ENCODE peak calls at places on chromosomes 13 and 19, in four cellular contexts. X, O, N and B are unnamed samples.

GRCh38 chr19:33482486-33482885 is 39.1 kb downstream of the PEPD start:
- DNase-seq in N (no peak), X (no peak), O (no peak), B (no peak)

GRCh38 chr19:7138402-7138801 is 68.9 kb downstream of the ZNF557 start:
- DNase-seq in N (no peak), X (no peak), O (no peak), B (no peak)

GRCh38 chr19:15185188-15185587 is 15.6 kb downstream of the NOTCH3 start:
- DNase-seq in N (no peak), O (no peak), X (no peak), B (no peak)

GRCh38 chr13:53007872-53008271 is 20.7 kb upstream of the OLFM4 start:
- DNase-seq in X (no peak), N (no peak), O (no peak), B (no peak)

GRCh38 chr13:59356607-59357006 is 807.1 kb downstream of the DIAPH3 start:
- DNase-seq in N (peak; percentile 26), O (no peak), X (no peak), B (no peak)

GRCh38 chr19:33755314-33756020 is 41.2 kb upstream of the KCTD15 start:
- DNase-seq in N (no peak), X (no peak), O (no peak), B (no peak)

GRCh38 chr13:42707596-42707995 is 73.8 kb upstream of the FAM216B start:
- DNase-seq in X (no peak), N (no peak), O (no peak), B (no peak)

GRCh38 chr13:85528578-85529215 is 270.5 kb downstream of the SLITRK6 start:
- DNase-seq in N (no peak), X (no peak), O (peak; percentile 50), B (no peak)

GRCh38 chr13:100633461-100633860 is 41.1 kb downstream of the TMTC4 start:
- DNase-seq in O (no peak), N (no peak), X (no peak), B (no peak)

GRCh38 chr13:43316997-43317396 is 293.6 kb downstream of the DNAJC15 start:
- DNase-seq in O (peak; percentile 57), N (no peak), X (no peak), B (no peak)

GRCh38 chr19:48553676-48554384 is 1.9 kb downstream of the SULT2B1 start:
- DNase-seq in X (no peak), N (no peak), O (no peak), B (no peak)

GRCh38 chr13:44969858-44970484 is 19.3 kb downstream of the NUFIP1 start:
- DNase-seq in O (peak; percentile 76), N (no peak), X (peak; percentile 9), B (no peak)

GRCh38 chr19:32318884-32319520 is 26.4 kb upstream of the ZNF507 start:
- DNase-seq in O (no peak), X (no peak), N (no peak), B (no peak)

GRCh38 chr19:13060233-13060963 is 42.3 kb downstream of the LYL1 start:
- DNase-seq in X (peak; percentile 14), N (no peak), O (peak; percentile 71), B (no peak)

GRCh38 chr13:35818577-35819165 is 312.5 kb downstream of the DCLK1 start:
- DNase-seq in N (peak; percentile 87), O (peak; percentile 14), X (peak; percentile 7), B (no peak)

GRCh38 chr13:110246530-110246929 is 60.4 kb downstream of the COL4A1 start:
- DNase-seq in O (no peak), N (no peak), X (no peak), B (no peak)

GRCh38 chr13:90793261-90793785 is 554.2 kb upstream of the MIR17HG start:
- DNase-seq in O (no peak), N (no peak), X (no peak), B (no peak)

GRCh38 chr13:22114630-22115311 is 443.9 kb downstream of the FGF9 start:
- DNase-seq in O (no peak), X (peak; percentile 73), N (no peak), B (peak; percentile 30)

GRCh38 chr19:27529158-27529557 is 1683.8 kb downstream of the UQCRFS1 start:
- DNase-seq in N (no peak), X (no peak), O (no peak), B (no peak)

GRCh38 chr13:26348966-26349365 is 95.0 kb downstream of the CDK8 start:
- DNase-seq in N (no peak), X (no peak), O (no peak), B (no peak)

GRCh38 chr13:43872181-43872580 is 7.4 kb downstream of the CCDC122 start:
- DNase-seq in X (no peak), O (no peak), N (peak; percentile 86), B (no peak)

GRCh38 chr19:46791944-46792343 is 3.5 kb upstream of the SLC1A5 start:
- DNase-seq in N (no peak), X (no peak), O (no peak), B (no peak)

GRCh38 chr19:33447336-33448158 is 74.0 kb downstream of the CEBPG start:
- DNase-seq in O (no peak), X (no peak), N (no peak), B (no peak)